ENCODE peak calls at places on chromosome 11, in four cellular contexts. X is nephron progenitor cell, N is fibroblast of lung, S is left lung. P is an unnamed sample.

GRCh38 chr11:46277313-46277622 is 194 bp upstream of the CREB3L1 start:
- DNase-seq in X (no peak), N (peak), S (no peak), P (no peak)

GRCh38 chr11:69171476-69171875 is 15.7 kb downstream of the SMIM38 start:
- DNase-seq in X (no peak), N (no peak), S (no peak), P (no peak)

GRCh38 chr11:121426476-121427454 is 25.3 kb upstream of the SORL1 start:
- DNase-seq in X (peak), N (no peak), S (peak), P (peak)

GRCh38 chr11:60880189-60880588 is 12.8 kb downstream of the ZP1 start:
- DNase-seq in X (no peak), N (no peak), S (no peak), P (no peak)

GRCh38 chr11:96188625-96189006 is 154.4 kb downstream of the MAML2 start:
- DNase-seq in X (no peak), N (no peak), S (no peak), P (no peak)

GRCh38 chr11:18727499-18728236 is 1.7 kb upstream of the IGSF22 start:
- DNase-seq in X (peak), N (no peak), S (no peak), P (peak)

GRCh38 chr11:110355011-110355744 is 58.8 kb upstream of the RDX start:
- DNase-seq in X (peak), N (no peak), S (no peak), P (no peak)

GRCh38 chr11:44565746-44566558 is 489 bp downstream of the CD82 start:
- DNase-seq in X (no peak), N (no peak), S (no peak), P (no peak)

GRCh38 chr11:12989428-12990242 is 19.5 kb upstream of the RASSF10 start:
- DNase-seq in X (no peak), N (no peak), S (no peak), P (no peak)

GRCh38 chr11:110125632-110126031 is 32.4 kb downstream of the ZC3H12C start:
- DNase-seq in X (no peak), N (no peak), S (no peak), P (no peak)

GRCh38 chr11:12516387-12517110 is 139.2 kb downstream of the PARVA start:
- DNase-seq in X (no peak), N (no peak), S (no peak), P (peak)

GRCh38 chr11:69598147-69598546 is 42.8 kb upstream of the CCND1 start:
- DNase-seq in X (no peak), N (peak), S (no peak), P (no peak)

GRCh38 chr11:118907051-118907748 is 18.5 kb downstream of the BCL9L start:
- DNase-seq in X (peak), N (peak), S (peak), P (peak)

GRCh38 chr11:22787565-22788162 is 41.9 kb downstream of the SVIP start:
- DNase-seq in X (peak), N (peak), S (no peak), P (peak)

GRCh38 chr11:59219836-59220235 is 7.1 kb upstream of the MPEG1 start:
- DNase-seq in X (no peak), N (no peak), S (no peak), P (no peak)

GRCh38 chr11:59222464-59223065 is 9.8 kb upstream of the MPEG1 start:
- DNase-seq in X (no peak), N (no peak), S (no peak), P (no peak)

GRCh38 chr11:59223177-59223576 is 10.4 kb upstream of the MPEG1 start:
- DNase-seq in X (no peak), N (no peak), S (no peak), P (no peak)

GRCh38 chr11:59223611-59224010 is 10.9 kb upstream of the MPEG1 start:
- DNase-seq in X (no peak), N (no peak), S (no peak), P (no peak)

GRCh38 chr11:59221438-59221837 is 8.7 kb upstream of the MPEG1 start:
- DNase-seq in X (no peak), N (peak), S (no peak), P (no peak)
- TF ChIP-seq CTCF in X (no peak), N (peak), S (no peak), P (no peak)

GRCh38 chr11:58905141-58905715 is 34.1 kb upstream of the GLYATL1 start:
- DNase-seq in X (peak), N (peak), S (no peak), P (peak)

GRCh38 chr11:58907780-58908179 is 31.5 kb upstream of the GLYATL1 start:
- DNase-seq in X (no peak), N (no peak), S (no peak), P (no peak)

GRCh38 chr11:58900479-58901420 is 38.5 kb upstream of the GLYATL1 start:
- DNase-seq in X (peak), N (peak), S (peak), P (peak)

GRCh38 chr11:58902881-58903280 is 36.4 kb upstream of the GLYATL1 start:
- DNase-seq in X (no peak), N (no peak), S (no peak), P (no peak)

DNA sequence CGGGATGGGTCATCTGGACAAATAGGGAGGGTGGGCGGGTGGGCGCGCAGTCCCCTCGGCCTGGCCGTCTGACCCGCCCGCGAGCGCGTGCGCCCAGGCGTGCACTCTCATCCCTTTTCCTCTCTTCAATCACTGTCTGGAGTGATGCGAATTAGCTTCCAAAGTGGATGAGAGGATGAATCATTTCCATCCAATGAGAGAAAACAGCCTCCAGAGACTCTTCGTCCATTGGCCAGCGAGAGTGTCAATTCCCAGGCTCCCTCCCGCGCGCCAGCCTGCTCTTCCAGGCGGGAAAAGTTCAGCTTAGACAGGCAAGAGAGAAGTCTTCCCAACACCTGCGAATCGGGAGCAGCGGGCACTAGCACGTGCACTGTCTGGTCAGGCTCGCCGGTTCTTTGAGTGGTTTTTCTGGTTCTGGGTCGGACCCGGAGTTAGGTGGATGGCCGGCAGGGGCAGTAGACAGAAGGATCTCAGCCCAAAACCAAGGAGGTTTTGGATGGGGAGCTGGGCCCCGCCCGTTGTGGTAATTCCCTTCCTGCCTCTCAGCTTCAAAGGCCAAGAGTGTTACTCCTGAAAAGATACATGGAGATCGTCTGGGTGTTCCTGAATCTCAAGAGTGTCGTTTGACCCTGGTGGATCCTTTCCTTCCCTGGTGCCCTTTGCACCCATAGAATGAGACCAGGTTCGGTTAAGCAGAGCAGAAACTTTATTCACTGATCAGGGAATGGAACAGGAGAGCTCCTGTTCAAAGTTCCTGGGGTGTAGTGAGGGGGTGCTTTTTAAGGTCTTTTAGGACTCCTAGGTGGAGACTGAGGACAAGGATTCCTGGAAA is 33.4 kb upstream of the GLYATL1 start:
- DNase-seq in X (peak), N (peak), S (no peak), P (peak)
- TF ChIP-seq CTCF in X (peak), N (peak), S (no peak), P (peak)

GRCh38 chr11:128953151-128953550 is 10.5 kb upstream of the TP53AIP1 start:
- DNase-seq in X (no peak), N (no peak), S (no peak), P (no peak)

GRCh38 chr11:128942807-128943430 is at the start of gene TP53AIP1:
- DNase-seq in X (no peak), N (no peak), S (no peak), P (no peak)

GRCh38 chr11:128949791-128950454 is 7.3 kb upstream of the TP53AIP1 start:
- DNase-seq in X (no peak), N (peak), S (no peak), P (no peak)

GRCh38 chr11:128946646-128947045 is 4.0 kb upstream of the TP53AIP1 start:
- DNase-seq in X (no peak), N (no peak), S (no peak), P (no peak)

GRCh38 chr11:128948583-128948982 is 5.9 kb upstream of the TP53AIP1 start:
- DNase-seq in X (peak), N (no peak), S (no peak), P (no peak)
- TF ChIP-seq CTCF in X (peak), N (peak), S (no peak), P (no peak)

GRCh38 chr11:47348859-47349258 is 3.6 kb downstream of the MYBPC3 start:
- DNase-seq in X (no peak), N (peak), S (no peak), P (peak)
- TF ChIP-seq CTCF in X (peak), N (no peak), S (no peak), P (no peak)

P was measured in glutamatergic neuron.